ENCODE peak calls at places on chromosomes 2 and 18, in five cellular contexts. One of them, this sample, is unnamed.

GRCh38 chr2:25380023-25380422 is 38.3 kb upstream of the DNMT3A start:
- DNase-seq in GM04504: no peak
- DNase-seq in hippocampal formation: no peak
- DNase-seq in germinal center: no peak
- DNase-seq in activated CD4-positive, CD25-positive, alpha-beta regulatory T cell treated with anti-CD3 and anti-CD28 coated beads, Interleukin-2, amount 50 U/mL, for 72 hours: no peak
- DNase-seq in this sample: no peak

GRCh38 chr2:222470802-222471468 is 46.6 kb downstream of the SGPP2 start:
- DNase-seq in GM04504: no peak
- DNase-seq in hippocampal formation: no peak
- DNase-seq in germinal center: no peak
- DNase-seq in activated CD4-positive, CD25-positive, alpha-beta regulatory T cell treated with anti-CD3 and anti-CD28 coated beads, Interleukin-2, amount 50 U/mL, for 72 hours: no peak
- DNase-seq in this sample: no peak

GRCh38 chr2:164655336-164655735 is 34.1 kb upstream of the GRB14 start:
- DNase-seq in GM04504: no peak
- DNase-seq in hippocampal formation: no peak
- DNase-seq in germinal center: no peak
- DNase-seq in activated CD4-positive, CD25-positive, alpha-beta regulatory T cell treated with anti-CD3 and anti-CD28 coated beads, Interleukin-2, amount 50 U/mL, for 72 hours: no peak
- DNase-seq in this sample: no peak

GRCh38 chr18:55544028-55544427 is 44.0 kb downstream of the TCF4 start:
- DNase-seq in GM04504: no peak
- DNase-seq in hippocampal formation: no peak
- DNase-seq in germinal center: no peak
- DNase-seq in activated CD4-positive, CD25-positive, alpha-beta regulatory T cell treated with anti-CD3 and anti-CD28 coated beads, Interleukin-2, amount 50 U/mL, for 72 hours: no peak
- DNase-seq in this sample: no peak

GRCh38 chr2:44291281-44292248 is 16.3 kb downstream of the SLC3A1 start:
- DNase-seq in GM04504: peak; percentile 44
- DNase-seq in hippocampal formation: peak; percentile 67
- DNase-seq in germinal center: no peak
- DNase-seq in activated CD4-positive, CD25-positive, alpha-beta regulatory T cell treated with anti-CD3 and anti-CD28 coated beads, Interleukin-2, amount 50 U/mL, for 72 hours: no peak
- DNase-seq in this sample: peak; percentile 84

GRCh38 chr18:22871809-22872525 is 61.2 kb upstream of the RBBP8 start:
- DNase-seq in GM04504: no peak
- DNase-seq in hippocampal formation: no peak
- DNase-seq in germinal center: no peak
- DNase-seq in activated CD4-positive, CD25-positive, alpha-beta regulatory T cell treated with anti-CD3 and anti-CD28 coated beads, Interleukin-2, amount 50 U/mL, for 72 hours: no peak
- DNase-seq in this sample: no peak

GRCh38 chr18:13067124-13067523 is 76.0 kb downstream of the CEP192 start:
- DNase-seq in GM04504: no peak
- DNase-seq in hippocampal formation: no peak
- DNase-seq in germinal center: peak; percentile 24
- DNase-seq in activated CD4-positive, CD25-positive, alpha-beta regulatory T cell treated with anti-CD3 and anti-CD28 coated beads, Interleukin-2, amount 50 U/mL, for 72 hours: no peak
- DNase-seq in this sample: no peak

GRCh38 chr18:40414155-40414754 is 1540.8 kb upstream of the PIK3C3 start:
- DNase-seq in GM04504: peak; percentile 8
- DNase-seq in hippocampal formation: no peak
- DNase-seq in germinal center: no peak
- DNase-seq in activated CD4-positive, CD25-positive, alpha-beta regulatory T cell treated with anti-CD3 and anti-CD28 coated beads, Interleukin-2, amount 50 U/mL, for 72 hours: no peak
- DNase-seq in this sample: no peak

GRCh38 chr2:86556508-86556907 is 6.7 kb downstream of the CHMP3 start:
- DNase-seq in GM04504: no peak
- DNase-seq in hippocampal formation: no peak
- DNase-seq in germinal center: no peak
- DNase-seq in activated CD4-positive, CD25-positive, alpha-beta regulatory T cell treated with anti-CD3 and anti-CD28 coated beads, Interleukin-2, amount 50 U/mL, for 72 hours: no peak
- DNase-seq in this sample: no peak

GRCh38 chr18:38750786-38751185 is 1185.2 kb upstream of the CELF4 start:
- DNase-seq in GM04504: no peak
- DNase-seq in hippocampal formation: no peak
- DNase-seq in germinal center: no peak
- DNase-seq in activated CD4-positive, CD25-positive, alpha-beta regulatory T cell treated with anti-CD3 and anti-CD28 coated beads, Interleukin-2, amount 50 U/mL, for 72 hours: no peak
- DNase-seq in this sample: no peak

GRCh38 chr2:23135481-23136100 is 249.4 kb upstream of the KLHL29 start:
- DNase-seq in GM04504: no peak
- DNase-seq in hippocampal formation: peak; percentile 12
- DNase-seq in germinal center: no peak
- DNase-seq in activated CD4-positive, CD25-positive, alpha-beta regulatory T cell treated with anti-CD3 and anti-CD28 coated beads, Interleukin-2, amount 50 U/mL, for 72 hours: no peak
- DNase-seq in this sample: no peak

GRCh38 chr2:62287895-62288589 is 92.1 kb downstream of the B3GNT2 start:
- DNase-seq in GM04504: no peak
- DNase-seq in hippocampal formation: no peak
- DNase-seq in germinal center: no peak
- DNase-seq in activated CD4-positive, CD25-positive, alpha-beta regulatory T cell treated with anti-CD3 and anti-CD28 coated beads, Interleukin-2, amount 50 U/mL, for 72 hours: peak; percentile 66
- DNase-seq in this sample: no peak

GRCh38 chr18:3494569-3494968 is 44.6 kb downstream of the TGIF1 start:
- DNase-seq in GM04504: no peak
- DNase-seq in hippocampal formation: no peak
- DNase-seq in germinal center: no peak
- DNase-seq in activated CD4-positive, CD25-positive, alpha-beta regulatory T cell treated with anti-CD3 and anti-CD28 coated beads, Interleukin-2, amount 50 U/mL, for 72 hours: no peak
- DNase-seq in this sample: no peak

GRCh38 chr2:176421291-176422050 is 152.2 kb downstream of the MTX2 start:
- DNase-seq in GM04504: no peak
- DNase-seq in hippocampal formation: no peak
- DNase-seq in germinal center: no peak
- DNase-seq in activated CD4-positive, CD25-positive, alpha-beta regulatory T cell treated with anti-CD3 and anti-CD28 coated beads, Interleukin-2, amount 50 U/mL, for 72 hours: no peak
- DNase-seq in this sample: no peak

GRCh38 chr2:43458002-43458628 is 137.7 kb downstream of the THADA start:
- DNase-seq in GM04504: no peak
- DNase-seq in hippocampal formation: no peak
- DNase-seq in germinal center: no peak
- DNase-seq in activated CD4-positive, CD25-positive, alpha-beta regulatory T cell treated with anti-CD3 and anti-CD28 coated beads, Interleukin-2, amount 50 U/mL, for 72 hours: no peak
- DNase-seq in this sample: no peak

GRCh38 chr2:199348871-199349270 is 108.9 kb downstream of the SATB2 start:
- DNase-seq in GM04504: no peak
- DNase-seq in hippocampal formation: no peak
- DNase-seq in germinal center: no peak
- DNase-seq in activated CD4-positive, CD25-positive, alpha-beta regulatory T cell treated with anti-CD3 and anti-CD28 coated beads, Interleukin-2, amount 50 U/mL, for 72 hours: no peak
- DNase-seq in this sample: no peak

GRCh38 chr2:164954186-164954585 is 1.1 kb downstream of the SLC38A11 start:
- DNase-seq in GM04504: no peak
- DNase-seq in hippocampal formation: no peak
- DNase-seq in germinal center: no peak
- DNase-seq in activated CD4-positive, CD25-positive, alpha-beta regulatory T cell treated with anti-CD3 and anti-CD28 coated beads, Interleukin-2, amount 50 U/mL, for 72 hours: no peak
- DNase-seq in this sample: no peak

GRCh38 chr2:46862430-46862829 is 53.2 kb downstream of the MCFD2 start:
- DNase-seq in GM04504: no peak
- DNase-seq in hippocampal formation: no peak
- DNase-seq in germinal center: no peak
- DNase-seq in activated CD4-positive, CD25-positive, alpha-beta regulatory T cell treated with anti-CD3 and anti-CD28 coated beads, Interleukin-2, amount 50 U/mL, for 72 hours: no peak
- DNase-seq in this sample: no peak

GRCh38 chr2:237244976-237245646 is 159.4 kb downstream of the COPS8 start:
- DNase-seq in GM04504: peak; percentile 82
- DNase-seq in hippocampal formation: no peak
- DNase-seq in germinal center: no peak
- DNase-seq in activated CD4-positive, CD25-positive, alpha-beta regulatory T cell treated with anti-CD3 and anti-CD28 coated beads, Interleukin-2, amount 50 U/mL, for 72 hours: no peak
- DNase-seq in this sample: no peak

GRCh38 chr2:60961457-60961856 is 56.1 kb upstream of the PEX13 start:
- DNase-seq in GM04504: peak; percentile 35
- DNase-seq in hippocampal formation: no peak
- DNase-seq in germinal center: no peak
- DNase-seq in activated CD4-positive, CD25-positive, alpha-beta regulatory T cell treated with anti-CD3 and anti-CD28 coated beads, Interleukin-2, amount 50 U/mL, for 72 hours: no peak
- DNase-seq in this sample: no peak

GRCh38 chr2:12883911-12884310 is 167.2 kb downstream of the TRIB2 start:
- DNase-seq in GM04504: no peak
- DNase-seq in hippocampal formation: no peak
- DNase-seq in germinal center: no peak
- DNase-seq in activated CD4-positive, CD25-positive, alpha-beta regulatory T cell treated with anti-CD3 and anti-CD28 coated beads, Interleukin-2, amount 50 U/mL, for 72 hours: no peak
- DNase-seq in this sample: no peak

GRCh38 chr2:230908094-230908594 is 16.9 kb downstream of the GPR55 start:
- DNase-seq in GM04504: no peak
- DNase-seq in hippocampal formation: no peak
- DNase-seq in germinal center: no peak
- DNase-seq in activated CD4-positive, CD25-positive, alpha-beta regulatory T cell treated with anti-CD3 and anti-CD28 coated beads, Interleukin-2, amount 50 U/mL, for 72 hours: peak; percentile 22
- DNase-seq in this sample: no peak

GRCh38 chr2:25032094-25032493 is 9.8 kb upstream of the EFR3B start:
- DNase-seq in GM04504: no peak
- DNase-seq in hippocampal formation: no peak
- DNase-seq in germinal center: no peak
- DNase-seq in activated CD4-positive, CD25-positive, alpha-beta regulatory T cell treated with anti-CD3 and anti-CD28 coated beads, Interleukin-2, amount 50 U/mL, for 72 hours: no peak
- DNase-seq in this sample: no peak

GRCh38 chr18:49238433-49239042 is 221.9 kb downstream of the DYM start:
- DNase-seq in GM04504: no peak
- DNase-seq in hippocampal formation: peak; percentile 7
- DNase-seq in germinal center: no peak
- DNase-seq in activated CD4-positive, CD25-positive, alpha-beta regulatory T cell treated with anti-CD3 and anti-CD28 coated beads, Interleukin-2, amount 50 U/mL, for 72 hours: no peak
- DNase-seq in this sample: no peak

GRCh38 chr2:36450466-36451196 is 95.1 kb downstream of the CRIM1 start:
- DNase-seq in GM04504: peak; percentile 65
- DNase-seq in hippocampal formation: no peak
- DNase-seq in germinal center: no peak
- DNase-seq in activated CD4-positive, CD25-positive, alpha-beta regulatory T cell treated with anti-CD3 and anti-CD28 coated beads, Interleukin-2, amount 50 U/mL, for 72 hours: no peak
- DNase-seq in this sample: no peak

GRCh38 chr2:150475479-150476212 is 11.8 kb downstream of the RND3 start:
- DNase-seq in GM04504: peak; percentile 8
- DNase-seq in hippocampal formation: no peak
- DNase-seq in germinal center: no peak
- DNase-seq in activated CD4-positive, CD25-positive, alpha-beta regulatory T cell treated with anti-CD3 and anti-CD28 coated beads, Interleukin-2, amount 50 U/mL, for 72 hours: no peak
- DNase-seq in this sample: no peak

GRCh38 chr18:60936101-60936500 is 397.1 kb upstream of the CDH20 start:
- DNase-seq in GM04504: no peak
- DNase-seq in hippocampal formation: no peak
- DNase-seq in germinal center: no peak
- DNase-seq in activated CD4-positive, CD25-positive, alpha-beta regulatory T cell treated with anti-CD3 and anti-CD28 coated beads, Interleukin-2, amount 50 U/mL, for 72 hours: no peak
- DNase-seq in this sample: no peak